ENCODE peak calls at places on chromosomes 2 and 18, in eight cellular contexts. J is tibial artery, U is adrenal gland, W is AG04450, C is right lobe of liver, H is SK-N-SH, L is A549, Z is colonic mucosa. O is an unnamed sample.

GRCh38 chr2:10935953-10936942 is 24.5 kb downstream of the KCNF1 start:
- DNase-seq in Z (no peak), U (peak; percentile 76), J (no peak), H (no peak), L (peak; percentile 99), C (no peak), W (peak; percentile 94), O (peak; percentile 99)

GRCh38 chr2:239958366-239958765 is 66.8 kb downstream of the NDUFA10 start:
- DNase-seq in C (no peak), U (no peak), W (no peak), Z (no peak), H (no peak), L (no peak), J (no peak), O (no peak)

GRCh38 chr2:239596298-239596697 is 195.5 kb upstream of the HDAC4 start:
- DNase-seq in J (no peak), W (no peak), C (no peak), L (no peak), H (no peak), Z (peak; percentile 10), U (no peak), O (no peak)

GRCh38 chr18:5894613-5895299 is 566 bp downstream of the TMEM200C start:
- DNase-seq in Z (no peak), W (no peak), U (peak; percentile 33), L (no peak), J (no peak), H (peak; percentile 73), C (peak; percentile 45), O (no peak)

GRCh38 chr2:216139884-216140283 is 30.7 kb downstream of the XRCC5 start:
- DNase-seq in J (no peak), W (no peak), U (no peak), C (no peak), Z (peak; percentile 24), L (peak; percentile 15), H (peak; percentile 27), O (no peak)

GRCh38 chr18:55115606-55116005 is 156.3 kb upstream of the CCDC68 start:
- DNase-seq in L (no peak), Z (no peak), U (no peak), J (no peak), H (no peak), C (no peak), W (no peak), O (no peak)

GRCh38 chr18:44731866-44732555 is 51.3 kb downstream of the SETBP1 start:
- DNase-seq in C (no peak), J (no peak), Z (no peak), W (no peak), H (no peak), L (no peak), U (no peak), O (peak; percentile 39)

GRCh38 chr2:173064231-173064805 is 11.3 kb upstream of the MAP3K20 start:
- DNase-seq in Z (no peak), C (no peak), W (peak; percentile 64), L (no peak), J (no peak), U (no peak), H (no peak), O (no peak)

GRCh38 chr2:9897331-9897737 is 54.1 kb downstream of the TAF1B start:
- DNase-seq in H (no peak), L (peak; percentile 11), W (peak; percentile 81), U (peak; percentile 83), J (peak; percentile 85), Z (peak; percentile 50), C (no peak), O (peak; percentile 95)

GRCh38 chr2:234031207-234031606 is 19.3 kb upstream of the SPP2 start:
- DNase-seq in L (no peak), H (no peak), J (no peak), W (no peak), Z (no peak), C (no peak), U (no peak), O (no peak)

GRCh38 chr2:108635630-108636354 is 83.5 kb upstream of the RANBP2 start:
- DNase-seq in U (no peak), Z (peak; percentile 11), H (no peak), W (no peak), J (no peak), L (no peak), C (no peak), O (no peak)

GRCh38 chr2:99688699-99689098 is 198.9 kb upstream of the REV1 start:
- DNase-seq in H (no peak), U (no peak), C (no peak), L (no peak), W (no peak), Z (no peak), J (no peak), O (no peak)

GRCh38 chr2:96409543-96410184 is 74.1 kb downstream of the NCAPH start:
- DNase-seq in W (no peak), Z (no peak), U (peak; percentile 29), J (no peak), C (no peak), H (peak; percentile 44), L (no peak), O (no peak)

GRCh38 chr2:36485521-36485920 is 112.4 kb downstream of the FEZ2 start:
- DNase-seq in U (peak; percentile 16), J (no peak), H (no peak), C (no peak), L (no peak), W (peak; percentile 73), Z (no peak), O (peak; percentile 87)

GRCh38 chr2:191382801-191383200 is 137.6 kb downstream of the MYO1B start:
- DNase-seq in Z (peak; percentile 89), H (no peak), U (no peak), C (no peak), W (peak; percentile 43), J (no peak), L (no peak), O (peak; percentile 77)

GRCh38 chr2:172445851-172446250 is 18.5 kb downstream of the ITGA6 start:
- DNase-seq in L (no peak), W (no peak), Z (no peak), H (no peak), J (no peak), C (no peak), U (no peak), O (no peak)

GRCh38 chr2:178271629-178272333 is 77.5 kb downstream of the OSBPL6 start:
- DNase-seq in Z (no peak), H (no peak), C (peak; percentile 91), J (peak; percentile 87), U (no peak), L (no peak), W (peak; percentile 43), O (no peak)

GRCh38 chr18:74356959-74357358 is 41.3 kb downstream of the C18orf63 start:
- DNase-seq in U (no peak), L (no peak), W (no peak), H (no peak), Z (no peak), C (no peak), J (no peak), O (no peak)

GRCh38 chr2:21042958-21043743 is 722 bp downstream of the APOB start:
- DNase-seq in C (peak; percentile 83), J (peak; percentile 65), H (peak; percentile 91), L (peak; percentile 45), W (peak; percentile 6), Z (peak; percentile 43), U (peak; percentile 34), O (peak; percentile 23)

GRCh38 chr2:210537021-210537650 is 19.3 kb upstream of the CPS1 start:
- DNase-seq in U (no peak), W (no peak), L (no peak), J (no peak), Z (no peak), C (no peak), H (no peak), O (no peak)

GRCh38 chr2:148813603-148814065 is 61.4 kb upstream of the KIF5C start:
- DNase-seq in U (peak; percentile 17), H (peak; percentile 19), L (no peak), C (no peak), J (no peak), Z (peak; percentile 22), W (no peak), O (no peak)

GRCh38 chr18:58789856-58790255 is 74.8 kb upstream of the ZNF532 start:
- DNase-seq in J (no peak), U (peak; percentile 46), W (no peak), C (no peak), H (no peak), L (no peak), Z (no peak), O (no peak)

GRCh38 chr2:75622929-75623328 is 23.7 kb upstream of the MRPL19 start:
- DNase-seq in L (no peak), Z (no peak), C (no peak), W (no peak), J (no peak), U (no peak), H (no peak), O (no peak)

DNA sequence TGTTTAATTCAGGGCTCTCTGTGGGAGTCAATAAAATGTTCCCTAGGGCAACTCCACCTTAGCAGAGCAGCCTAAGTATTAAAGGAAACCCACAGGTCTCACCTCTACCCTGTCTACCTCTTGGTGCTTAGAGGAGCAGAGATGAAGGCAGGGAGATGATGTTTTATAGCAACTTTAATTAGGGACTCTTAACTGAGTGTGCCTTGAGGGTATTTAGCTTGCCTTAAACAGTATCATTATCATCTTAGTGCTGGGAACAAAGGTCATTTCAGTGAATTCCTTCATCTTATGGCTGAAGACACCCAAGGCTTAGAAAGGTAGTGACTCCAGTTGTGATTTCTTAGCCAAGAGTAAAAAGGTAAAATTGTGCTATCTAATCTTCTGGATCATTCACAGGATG is 26.7 kb downstream of the VIL1 start:
- DNase-seq in J (no peak), W (no peak), U (no peak), H (no peak), Z (no peak), L (no peak), C (no peak), O (no peak)
- H3K27ac ChIP-seq in J (no peak overlapping the region), W (no peak overlapping the region), U (no peak overlapping the region), H (no peak overlapping the region), Z (peak overlapping the region; percentile 19), L (peak overlapping the region; percentile 19), C (peak overlapping the region; percentile 59), O (no peak overlapping the region)

GRCh38 chr2:174796319-174796771 is 32.1 kb upstream of the CHRNA1 start:
- DNase-seq in W (no peak), H (no peak), Z (no peak), U (no peak), L (no peak), C (no peak), J (no peak), O (no peak)
- TF ChIP-seq CTCF in W (no peak), H (no peak), Z (no peak), U (no peak), L (no peak), C (no peak), J (no peak), O (no peak)

DNA sequence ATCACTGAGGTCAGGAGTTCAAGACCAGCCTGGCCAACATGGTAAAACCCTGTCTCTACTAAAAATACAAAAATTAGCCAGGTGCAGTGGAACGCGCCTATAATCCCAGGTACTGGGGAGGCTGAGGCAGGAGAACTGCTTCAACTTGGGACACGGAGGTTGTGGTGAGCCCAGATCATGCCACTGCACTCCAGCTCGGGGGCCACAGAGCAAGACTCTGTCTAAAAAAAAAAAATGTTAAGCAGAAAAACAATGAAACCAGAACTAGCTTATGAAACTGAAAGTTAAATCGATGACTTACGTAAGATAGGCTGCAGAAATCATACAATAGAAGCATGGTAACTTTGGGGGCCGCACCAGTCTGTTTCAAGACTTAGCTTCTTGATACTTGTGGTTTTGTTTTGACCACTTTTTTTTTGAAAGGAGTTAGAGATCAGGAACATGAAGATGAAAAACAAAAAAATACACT is 6.2 kb upstream of the GPR155 start:
- DNase-seq in H (no peak), U (no peak), W (no peak), L (no peak), C (no peak), Z (no peak), J (no peak), O (no peak)
- H3K4me3 ChIP-seq in H (no peak overlapping the region), U (no peak overlapping the region), W (no peak overlapping the region), L (no peak overlapping the region), C (peak overlapping the region; percentile 30), Z (no peak overlapping the region), J (no peak overlapping the region), O (no peak overlapping the region)

GRCh38 chr2:223590964-223591363 is 11.2 kb downstream of the SCG2 start:
- DNase-seq in H (no peak), L (no peak), J (no peak), Z (no peak), W (no peak), U (no peak), C (no peak), O (peak; percentile 74)
- H3K27ac ChIP-seq in H (peak overlapping the region; percentile 69), L (no peak overlapping the region), J (no peak overlapping the region), Z (no peak overlapping the region), W (peak overlapping the region; percentile 31), U (no peak overlapping the region), C (no peak overlapping the region), O (peak overlapping the region; percentile 74)